ENCODE peak calls at places on chromosomes 16 and 17, in seven cellular contexts. One of them, this sample, is unnamed.

GRCh38 chr17:31604936-31605335 is 213.5 kb downstream of the RAB11FIP4 start:
- DNase-seq in left ventricle myocardium inferior: no peak
- DNase-seq in NCI-H345: no peak
- DNase-seq in SHP77: no peak
- DNase-seq in globus pallidus: no peak
- DNase-seq in heart right ventricle: no peak
- DNase-seq in GDM1: no peak
- DNase-seq in this sample: no peak

GRCh38 chr16:55495616-55496289 is 13.1 kb upstream of the LPCAT2 start:
- DNase-seq in left ventricle myocardium inferior: no peak
- DNase-seq in NCI-H345: no peak
- DNase-seq in SHP77: no peak
- DNase-seq in globus pallidus: no peak
- DNase-seq in heart right ventricle: no peak
- DNase-seq in GDM1: no peak
- DNase-seq in this sample: no peak

GRCh38 chr16:88920618-88921602 is 54.5 kb upstream of the PABPN1L start:
- DNase-seq in left ventricle myocardium inferior: peak
- DNase-seq in NCI-H345: no peak
- DNase-seq in SHP77: no peak
- DNase-seq in globus pallidus: no peak
- DNase-seq in heart right ventricle: peak
- DNase-seq in GDM1: peak
- DNase-seq in this sample: peak

GRCh38 chr16:67884684-67885083 is at the start of gene NRN1L:
- DNase-seq in left ventricle myocardium inferior: peak
- DNase-seq in NCI-H345: peak
- DNase-seq in SHP77: peak
- DNase-seq in globus pallidus: peak
- DNase-seq in heart right ventricle: peak
- DNase-seq in GDM1: no peak
- DNase-seq in this sample: no peak

GRCh38 chr17:63653018-63653417 is 30.8 kb downstream of the MAP3K3 start:
- DNase-seq in left ventricle myocardium inferior: no peak
- DNase-seq in NCI-H345: no peak
- DNase-seq in SHP77: no peak
- DNase-seq in globus pallidus: no peak
- DNase-seq in heart right ventricle: no peak
- DNase-seq in GDM1: no peak
- DNase-seq in this sample: no peak

GRCh38 chr17:78253946-78254672 is 22.7 kb downstream of the TMEM235 start:
- DNase-seq in left ventricle myocardium inferior: peak
- DNase-seq in NCI-H345: peak
- DNase-seq in SHP77: peak
- DNase-seq in globus pallidus: peak
- DNase-seq in heart right ventricle: peak
- DNase-seq in GDM1: peak
- DNase-seq in this sample: peak

GRCh38 chr17:30236807-30237206 is 1.3 kb upstream of the SLC6A4 start:
- DNase-seq in left ventricle myocardium inferior: peak
- DNase-seq in NCI-H345: peak
- DNase-seq in SHP77: peak
- DNase-seq in globus pallidus: peak
- DNase-seq in heart right ventricle: peak
- DNase-seq in GDM1: no peak
- DNase-seq in this sample: no peak

GRCh38 chr16:69191136-69191535 is 4.2 kb downstream of the SNTB2 start:
- DNase-seq in left ventricle myocardium inferior: no peak
- DNase-seq in NCI-H345: no peak
- DNase-seq in SHP77: no peak
- DNase-seq in globus pallidus: no peak
- DNase-seq in heart right ventricle: no peak
- DNase-seq in GDM1: no peak
- DNase-seq in this sample: no peak

GRCh38 chr17:22707626-22708025 is 1015.3 kb downstream of the KCNJ18 start:
- DNase-seq in left ventricle myocardium inferior: no peak
- DNase-seq in NCI-H345: no peak
- DNase-seq in SHP77: no peak
- DNase-seq in globus pallidus: no peak
- DNase-seq in heart right ventricle: no peak
- DNase-seq in GDM1: no peak
- DNase-seq in this sample: no peak

GRCh38 chr16:70754874-70755600 is 45.9 kb downstream of the VAC14 start:
- DNase-seq in left ventricle myocardium inferior: no peak
- DNase-seq in NCI-H345: no peak
- DNase-seq in SHP77: no peak
- DNase-seq in globus pallidus: peak
- DNase-seq in heart right ventricle: no peak
- DNase-seq in GDM1: no peak
- DNase-seq in this sample: no peak

GRCh38 chr17:48064638-48065037 is 16.5 kb downstream of the NFE2L1 start:
- DNase-seq in left ventricle myocardium inferior: no peak
- DNase-seq in NCI-H345: no peak
- DNase-seq in SHP77: no peak
- DNase-seq in globus pallidus: no peak
- DNase-seq in heart right ventricle: no peak
- DNase-seq in GDM1: no peak
- DNase-seq in this sample: no peak

GRCh38 chr17:7221281-7222092 is 1.7 kb downstream of the ACADVL start:
- DNase-seq in left ventricle myocardium inferior: no peak
- DNase-seq in NCI-H345: no peak
- DNase-seq in SHP77: no peak
- DNase-seq in globus pallidus: no peak
- DNase-seq in heart right ventricle: no peak
- DNase-seq in GDM1: no peak
- DNase-seq in this sample: no peak

GRCh38 chr16:88527186-88527936 is 42.8 kb upstream of the ZC3H18 start:
- DNase-seq in left ventricle myocardium inferior: peak
- DNase-seq in NCI-H345: no peak
- DNase-seq in SHP77: peak
- DNase-seq in globus pallidus: no peak
- DNase-seq in heart right ventricle: peak
- DNase-seq in GDM1: peak
- DNase-seq in this sample: peak

GRCh38 chr17:50353600-50354195 is 7.8 kb downstream of the XYLT2 start:
- DNase-seq in left ventricle myocardium inferior: no peak
- DNase-seq in NCI-H345: no peak
- DNase-seq in SHP77: no peak
- DNase-seq in globus pallidus: no peak
- DNase-seq in heart right ventricle: no peak
- DNase-seq in GDM1: no peak
- DNase-seq in this sample: no peak

This sample was measured in KBM-7.